ENCODE peak calls at places on chromosomes 6 and 20, in nine cellular contexts. N is T-helper 9 cell; Z is stimulated activated CD8-positive, alpha-beta memory T cell treated with anti-CD3 and anti-CD28 coated beads, Interleukin-2, amount 100 ng/mL, for 1 hour; K is cerebellar nuclear complex; M is EL; E is activated CD4-positive, alpha-beta T cell treated with anti-CD3 and anti-CD28 coated beads, Interleukin-2, amount 10 ng/mL, durations not matched to agents 7 days and 5 days; B is PC-9; P is ELR; J is GM04503. W is an unnamed sample.

GRCh38 chr6:1705630-1706029 is 95.9 kb downstream of the FOXC1 start:
- DNase-seq in M (no peak), K (no peak), E (no peak), Z (no peak), B (no peak), N (no peak), P (no peak), J (no peak), W (no peak)

GRCh38 chr6:47169785-47170685 is 127.9 kb upstream of the ADGRF1 start:
- DNase-seq in E (no peak), K (no peak), M (peak; percentile 50), Z (no peak), N (no peak), J (no peak), B (no peak), P (peak; percentile 57), W (no peak)

GRCh38 chr20:46774943-46775560 is 65.6 kb downstream of the SLC2A10 start:
- DNase-seq in M (no peak), K (no peak), B (no peak), J (no peak), Z (no peak), N (no peak), E (no peak), P (peak; percentile 12), W (no peak)

GRCh38 chr20:40646321-40647212 is 42.5 kb downstream of the MAFB start:
- DNase-seq in E (no peak), B (no peak), N (no peak), J (no peak), K (no peak), P (no peak), Z (no peak), M (no peak), W (peak; percentile 11)

GRCh38 chr6:169097336-169098052 is 156.2 kb downstream of the THBS2 start:
- DNase-seq in B (no peak), J (peak; percentile 76), Z (no peak), N (no peak), P (peak; percentile 99), K (no peak), M (peak; percentile 99), E (no peak), W (no peak)

GRCh38 chr6:21653902-21654301 is 60.4 kb downstream of the SOX4 start:
- DNase-seq in Z (no peak), E (no peak), P (no peak), J (no peak), M (no peak), N (no peak), B (no peak), K (no peak), W (no peak)

GRCh38 chr6:132713355-132714134 is at the start of gene VNN1:
- DNase-seq in Z (no peak), N (no peak), B (no peak), K (no peak), M (no peak), E (no peak), J (no peak), P (no peak), W (no peak)

GRCh38 chr6:125947581-125947980 is 9.0 kb upstream of the HINT3 start:
- DNase-seq in E (no peak), Z (no peak), M (peak; percentile 78), J (no peak), P (peak; percentile 55), N (no peak), K (no peak), B (peak; percentile 25), W (no peak)

GRCh38 chr6:116561377-116562018 is 7.9 kb downstream of the CALHM4 start:
- DNase-seq in M (peak; percentile 74), K (peak; percentile 7), P (peak; percentile 79), Z (peak; percentile 24), E (peak; percentile 76), N (peak; percentile 55), J (no peak), B (peak; percentile 65), W (peak; percentile 75)

GRCh38 chr6:2687456-2687855 is 63.3 kb downstream of the MYLK4 start:
- DNase-seq in P (no peak), K (no peak), B (no peak), Z (no peak), E (no peak), J (no peak), N (no peak), M (no peak), W (no peak)

GRCh38 chr6:40249935-40250334 is 315.7 kb upstream of the MOCS1 start:
- DNase-seq in K (no peak), P (no peak), B (no peak), M (no peak), N (no peak), E (no peak), Z (no peak), J (no peak), W (no peak)

GRCh38 chr20:2387180-2387577 is 6.5 kb downstream of the TGM6 start:
- DNase-seq in M (peak; percentile 59), N (peak; percentile 10), J (no peak), K (no peak), Z (no peak), E (peak; percentile 69), B (peak; percentile 43), P (peak; percentile 41), W (peak; percentile 71)

W was measured in endothelial cell.